ENCODE peak calls at places on chromosome 17, in seven cellular contexts. Y is ovary, D is lower leg skin, H is fibroblast of lung, Q is CD14-positive monocyte, V is cardiac fibroblast, C is MCF 10A. J is an unnamed sample.

GRCh38 chr17:74923538-74924249 is 379 bp upstream of the OTOP2 start:
- DNase-seq in Y (peak), D (peak), H (peak), Q (peak), V (peak), C (peak), J (peak)

GRCh38 chr17:16440814-16441629 is 25.7 kb downstream of the TRPV2 start:
- DNase-seq in Y (no peak), D (no peak), H (peak), Q (no peak), V (no peak), C (no peak), J (no peak)

GRCh38 chr17:40321502-40322416 is 12.8 kb downstream of the RARA start:
- DNase-seq in Y (peak), D (no peak), H (no peak), Q (no peak), V (no peak), C (no peak), J (no peak)

GRCh38 chr17:3804503-3804931 is 3.5 kb upstream of the ITGAE start:
- DNase-seq in Y (no peak), D (no peak), H (peak), Q (no peak), V (peak), C (no peak), J (no peak)

GRCh38 chr17:37710344-37710886 is 34.4 kb downstream of the HNF1B start:
- DNase-seq in Y (no peak), D (no peak), H (peak), Q (peak), V (peak), C (no peak), J (no peak)

GRCh38 chr17:42050360-42051012 is at the start of gene C17orf113:
- DNase-seq in Y (peak), D (peak), H (peak), Q (peak), V (peak), C (no peak), J (peak)

GRCh38 chr17:2940352-2940751 is 123.1 kb downstream of the OR1D5 start:
- DNase-seq in Y (no peak), D (no peak), H (no peak), Q (no peak), V (peak), C (no peak), J (no peak)

GRCh38 chr17:17935321-17936271 is 36.6 kb downstream of the TOM1L2 start:
- DNase-seq in Y (no peak), D (peak), H (peak), Q (peak), V (peak), C (peak), J (no peak)

GRCh38 chr17:47802341-47803022 is 19.1 kb downstream of the OSBPL7 start:
- DNase-seq in Y (no peak), D (peak), H (peak), Q (no peak), V (peak), C (peak), J (no peak)

GRCh38 chr17:81261096-81261495 is 22.0 kb downstream of the NDUFAF8 start:
- DNase-seq in Y (no peak), D (no peak), H (no peak), Q (no peak), V (no peak), C (no peak), J (no peak)

GRCh38 chr17:81265576-81265975 is 26.5 kb downstream of the NDUFAF8 start:
- DNase-seq in Y (no peak), D (no peak), H (no peak), Q (no peak), V (no peak), C (no peak), J (no peak)

GRCh38 chr17:81261582-81262336 is 22.6 kb downstream of the NDUFAF8 start:
- DNase-seq in Y (no peak), D (no peak), H (no peak), Q (no peak), V (no peak), C (no peak), J (no peak)

GRCh38 chr17:81264640-81265039 is 25.5 kb downstream of the NDUFAF8 start:
- DNase-seq in Y (no peak), D (no peak), H (no peak), Q (no peak), V (no peak), C (no peak), J (no peak)

GRCh38 chr17:81263371-81264181 is 24.5 kb downstream of the NDUFAF8 start:
- DNase-seq in Y (no peak), D (no peak), H (no peak), Q (no peak), V (no peak), C (no peak), J (no peak)
- TF ChIP-seq CTCF in Y (no peak), D (no peak), H (no peak), Q (no peak), V (no peak), C (no peak), J (no peak)

GRCh38 chr17:82428546-82428945 is 10.2 kb upstream of the OGFOD3 start:
- DNase-seq in Y (no peak), D (no peak), H (no peak), Q (no peak), V (no peak), C (no peak), J (no peak)

GRCh38 chr17:82424863-82425159 is 6.4 kb upstream of the OGFOD3 start:
- DNase-seq in Y (no peak), D (no peak), H (no peak), Q (no peak), V (no peak), C (no peak), J (no peak)

GRCh38 chr17:82429824-82430223 is 11.4 kb upstream of the OGFOD3 start:
- DNase-seq in Y (no peak), D (no peak), H (no peak), Q (no peak), V (no peak), C (no peak), J (no peak)

GRCh38 chr17:82419471-82419995 is 1.1 kb upstream of the OGFOD3 start:
- DNase-seq in Y (no peak), D (no peak), H (no peak), Q (no peak), V (peak), C (no peak), J (no peak)

DNA sequence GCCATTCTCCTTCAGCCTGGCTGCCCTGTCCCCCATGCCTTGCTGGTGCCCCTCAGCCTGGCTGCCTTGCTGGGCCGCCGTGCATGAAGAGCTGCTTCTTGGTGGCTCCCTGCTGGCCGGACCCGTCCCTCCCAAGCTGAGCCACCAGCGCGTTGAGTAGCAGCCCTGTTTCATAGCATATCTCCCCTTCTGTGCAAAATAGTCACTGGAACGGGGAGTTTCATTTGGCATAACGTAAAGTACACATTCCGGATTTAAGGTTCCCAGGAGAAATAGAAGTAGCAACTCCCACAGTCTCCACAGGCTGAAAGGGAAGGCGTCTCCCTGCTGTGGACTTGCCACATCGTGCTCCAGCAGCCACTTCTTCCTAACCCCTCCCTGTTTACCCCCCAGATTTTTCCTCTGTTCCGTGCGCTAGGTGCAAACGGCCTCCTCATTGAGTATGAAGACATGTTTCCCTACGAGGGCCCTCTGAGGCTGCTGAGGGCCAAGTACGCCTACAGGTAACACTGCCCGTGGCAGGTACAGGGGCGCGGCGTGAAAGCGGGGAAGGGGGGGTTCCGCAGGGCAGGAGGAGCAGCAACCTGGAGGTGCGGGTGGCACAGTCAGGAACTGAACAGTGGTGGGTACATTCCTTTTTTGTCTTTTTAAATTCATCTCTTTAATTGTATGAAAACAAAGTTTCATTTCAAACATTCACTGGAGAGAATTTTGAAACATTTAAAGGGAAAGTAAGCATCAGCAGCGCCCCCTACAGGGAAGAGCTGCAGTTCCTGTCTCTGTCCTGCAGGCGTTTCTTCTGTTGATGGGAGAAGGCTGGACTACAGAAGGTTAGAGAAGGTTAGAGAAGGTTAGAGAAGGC is 5.8 kb upstream of the OGFOD3 start:
- DNase-seq in Y (no peak), D (no peak), H (peak), Q (no peak), V (peak), C (peak), J (no peak)
- TF ChIP-seq CTCF in Y (no peak), D (no peak), H (peak), Q (peak), V (peak), C (peak), J (peak)

DNA sequence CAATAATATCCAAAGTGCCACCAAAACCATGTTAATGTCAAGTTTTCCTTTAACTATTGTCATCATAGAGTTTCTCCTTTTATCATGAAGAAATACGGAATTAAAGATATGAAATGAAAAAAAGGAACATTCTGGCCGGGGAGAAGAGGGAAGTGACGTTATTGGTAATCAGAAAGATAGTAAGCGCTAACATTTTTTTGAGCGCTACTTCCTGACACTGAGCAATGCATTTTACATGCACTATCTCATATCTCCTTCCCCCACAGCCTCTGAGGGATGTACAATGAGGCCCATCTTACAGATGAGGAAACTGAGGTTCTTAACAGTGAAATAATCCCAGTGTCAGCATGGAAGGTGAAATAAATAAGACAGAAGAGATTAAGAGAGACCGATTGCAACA is 410.9 kb downstream of the SOX9 start:
- DNase-seq in Y (no peak), D (no peak), H (no peak), Q (no peak), V (peak), C (no peak), J (no peak)
- TF ChIP-seq CTCF in Y (no peak), D (no peak), H (no peak), Q (no peak), V (no peak), C (no peak), J (no peak)

GRCh38 chr17:30975042-30975820 is 4.4 kb downstream of the RNF135 start:
- DNase-seq in Y (no peak), D (peak), H (no peak), Q (no peak), V (no peak), C (no peak), J (no peak)

GRCh38 chr17:30969989-30970680 is 704 bp upstream of the RNF135 start:
- DNase-seq in Y (no peak), D (peak), H (no peak), Q (no peak), V (peak), C (peak), J (peak)

GRCh38 chr17:30970757-30971567 is at the start of gene RNF135:
- DNase-seq in Y (peak), D (peak), H (peak), Q (peak), V (peak), C (peak), J (peak)
- TF ChIP-seq CTCF in Y (peak), D (no peak), H (no peak), Q (peak), V (peak), C (no peak), J (no peak)

DNA sequence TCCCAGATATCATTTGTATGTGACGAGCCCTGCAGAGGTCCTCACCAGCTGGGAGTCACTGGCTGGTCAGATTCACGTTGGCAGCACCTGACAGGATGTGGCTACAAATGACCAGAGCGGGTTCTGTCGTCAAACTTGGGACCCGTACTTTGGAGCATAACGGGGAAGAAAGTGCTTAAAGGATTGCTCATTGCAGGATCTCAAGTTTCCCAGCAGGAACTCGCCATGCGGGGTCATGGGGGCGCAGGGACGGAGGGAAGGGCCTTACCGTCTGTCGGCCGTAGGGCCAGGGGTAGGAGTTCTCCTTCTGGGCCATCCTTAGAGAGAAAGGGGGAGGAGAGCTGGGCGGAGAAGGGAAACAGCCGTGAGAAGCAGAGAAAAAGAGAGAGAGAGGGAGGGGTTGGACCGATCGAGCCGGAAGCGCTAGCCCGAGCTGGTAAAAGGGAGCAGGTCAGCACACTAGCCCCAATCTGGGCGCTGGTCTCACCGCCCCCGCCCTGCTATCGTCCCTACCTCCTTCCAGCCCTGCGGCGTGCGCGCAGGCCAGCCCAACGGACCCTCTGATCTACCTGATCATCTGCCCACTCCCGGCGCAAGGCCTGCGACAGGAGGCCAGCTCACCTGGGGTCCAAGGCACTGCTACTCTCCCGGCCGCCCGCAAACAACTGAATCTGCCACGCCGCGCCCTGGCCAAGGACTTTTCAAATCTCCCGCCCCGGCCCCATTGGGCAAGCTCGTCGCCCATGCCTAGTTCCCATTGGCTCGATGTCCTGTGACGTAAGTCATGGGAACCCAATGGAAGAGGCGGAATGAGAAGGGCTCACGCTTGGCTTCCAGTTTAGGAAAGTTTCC is at the start of gene AURKB:
- DNase-seq in Y (peak), D (peak), H (peak), Q (peak), V (peak), C (peak), J (peak)
- TF ChIP-seq CTCF in Y (no peak), D (no peak), H (no peak), Q (no peak), V (no peak), C (no peak), J (no peak)

DNA sequence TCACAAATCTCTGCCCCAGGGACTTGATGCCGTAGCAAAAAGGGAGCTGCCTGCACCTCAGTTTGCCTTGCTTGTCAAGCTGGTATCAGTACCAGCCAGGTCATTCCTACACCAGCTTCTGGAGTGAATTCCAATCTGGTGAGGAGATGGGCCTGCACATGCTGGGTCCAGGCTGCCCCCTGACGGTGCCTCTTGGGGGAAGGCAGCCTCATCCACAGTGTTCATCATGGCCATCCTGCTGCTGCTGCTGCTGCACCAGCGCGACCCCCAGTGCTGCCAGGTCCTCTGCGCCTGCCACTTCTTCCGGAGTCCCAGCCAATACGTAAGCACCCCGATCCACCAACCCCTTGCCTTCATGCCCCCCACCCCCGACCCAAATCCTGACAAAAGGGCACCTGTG is 8.3 kb downstream of the MRPL27 start:
- DNase-seq in Y (no peak), D (no peak), H (peak), Q (no peak), V (peak), C (no peak), J (no peak)
- TF ChIP-seq CTCF in Y (no peak), D (no peak), H (no peak), Q (no peak), V (peak), C (no peak), J (no peak)

J was measured in mesothelial cell of epicardium.